ENCODE peak calls at places on chromosomes 5 and 9, in seven cellular contexts. A, R, L, Y, G, T and E are unnamed samples.

GRCh38 chr5:176776916-176777315 is 33.4 kb upstream of the UNC5A start:
- DNase-seq in A (no peak), R (no peak), L (no peak), Y (no peak), G (no peak), T (no peak), E (peak)

GRCh38 chr5:131514316-131515275 is 120.4 kb downstream of the RAPGEF6 start:
- DNase-seq in A (no peak), R (peak), L (peak), Y (no peak), G (no peak), T (no peak), E (no peak)

GRCh38 chr5:113133573-113133972 is 157.0 kb downstream of the DCP2 start:
- DNase-seq in A (no peak), R (no peak), L (no peak), Y (no peak), G (no peak), T (no peak), E (no peak)

GRCh38 chr5:73120222-73121108 is at the start of gene TMEM171:
- DNase-seq in A (no peak), R (peak), L (peak), Y (peak), G (peak), T (peak), E (peak)

GRCh38 chr5:1174122-1174936 is 27.1 kb upstream of the SLC6A19 start:
- DNase-seq in A (peak), R (peak), L (peak), Y (peak), G (peak), T (peak), E (peak)

GRCh38 chr9:29966247-29966646 is 2393.0 kb upstream of the C9orf72 start:
- DNase-seq in A (no peak), R (peak), L (no peak), Y (peak), G (no peak), T (no peak), E (no peak)

GRCh38 chr9:76023715-76024195 is 133.3 kb downstream of the PCSK5 start:
- DNase-seq in A (peak), R (no peak), L (no peak), Y (no peak), G (no peak), T (no peak), E (no peak)

GRCh38 chr9:91986248-91986647 is 36.2 kb upstream of the ROR2 start:
- DNase-seq in A (no peak), R (no peak), L (no peak), Y (no peak), G (no peak), T (no peak), E (no peak)

GRCh38 chr5:84251503-84251902 is 133.2 kb downstream of the EDIL3 start:
- DNase-seq in A (no peak), R (no peak), L (no peak), Y (no peak), G (no peak), T (no peak), E (no peak)

GRCh38 chr9:82706781-82707180 is 356.2 kb downstream of the RASEF start:
- DNase-seq in A (no peak), R (no peak), L (no peak), Y (no peak), G (no peak), T (no peak), E (no peak)

GRCh38 chr5:56824019-56824418 is 8.7 kb downstream of the MAP3K1 start:
- DNase-seq in A (no peak), R (no peak), L (no peak), Y (no peak), G (no peak), T (no peak), E (no peak)

GRCh38 chr5:172102913-172103629 is 85.0 kb downstream of the STK10 start:
- DNase-seq in A (no peak), R (peak), L (peak), Y (peak), G (no peak), T (peak), E (peak)

GRCh38 chr5:178198706-178199105 is 5.6 kb upstream of the HNRNPAB start:
- DNase-seq in A (no peak), R (no peak), L (no peak), Y (no peak), G (no peak), T (no peak), E (no peak)

GRCh38 chr9:108622467-108622866 is 233.3 kb downstream of the ACTL7B start:
- DNase-seq in A (no peak), R (peak), L (peak), Y (no peak), G (no peak), T (no peak), E (no peak)

GRCh38 chr5:120152472-120152871 is 311.6 kb upstream of the PRR16 start:
- DNase-seq in A (no peak), R (peak), L (peak), Y (peak), G (no peak), T (no peak), E (no peak)

GRCh38 chr9:127424669-127424986 is 446 bp downstream of the ZNF79 start:
- DNase-seq in A (peak), R (no peak), L (no peak), Y (no peak), G (no peak), T (no peak), E (no peak)